ENCODE peak calls at places on chromosomes 13 and 19, in seven cellular contexts. One of them, this sample, is unnamed.

GRCh38 chr13:26896986-26897668 is 136.5 kb upstream of the GPR12 start:
- DNase-seq in globus pallidus: no peak
- DNase-seq in naive thymus-derived CD8-positive, alpha-beta T cell: no peak
- DNase-seq in nucleus accumbens: no peak
- DNase-seq in brain microvascular endothelial cell: no peak
- DNase-seq in aorta: no peak
- DNase-seq in C1 segment of cervical spinal cord: no peak
- DNase-seq in this sample: no peak

GRCh38 chr13:102198418-102199322 is 203.2 kb downstream of the FGF14 start:
- DNase-seq in globus pallidus: no peak
- DNase-seq in naive thymus-derived CD8-positive, alpha-beta T cell: no peak
- DNase-seq in nucleus accumbens: no peak
- DNase-seq in brain microvascular endothelial cell: no peak
- DNase-seq in aorta: no peak
- DNase-seq in C1 segment of cervical spinal cord: no peak
- DNase-seq in this sample: no peak

GRCh38 chr13:99258210-99258860 is at the start of gene GPR18:
- DNase-seq in globus pallidus: no peak
- DNase-seq in naive thymus-derived CD8-positive, alpha-beta T cell: no peak
- DNase-seq in nucleus accumbens: no peak
- DNase-seq in brain microvascular endothelial cell: no peak
- DNase-seq in aorta: no peak
- DNase-seq in C1 segment of cervical spinal cord: no peak
- DNase-seq in this sample: no peak

GRCh38 chr13:92158335-92158734 is 759.9 kb downstream of the GPC5 start:
- DNase-seq in globus pallidus: no peak
- DNase-seq in naive thymus-derived CD8-positive, alpha-beta T cell: no peak
- DNase-seq in nucleus accumbens: no peak
- DNase-seq in brain microvascular endothelial cell: peak
- DNase-seq in aorta: no peak
- DNase-seq in C1 segment of cervical spinal cord: no peak
- DNase-seq in this sample: no peak

GRCh38 chr13:89951341-89951740 is 1396.1 kb upstream of the MIR17HG start:
- DNase-seq in globus pallidus: no peak
- DNase-seq in naive thymus-derived CD8-positive, alpha-beta T cell: no peak
- DNase-seq in nucleus accumbens: no peak
- DNase-seq in brain microvascular endothelial cell: no peak
- DNase-seq in aorta: no peak
- DNase-seq in C1 segment of cervical spinal cord: no peak
- DNase-seq in this sample: no peak

GRCh38 chr19:15948223-15949058 is at the start of gene OR10H4:
- DNase-seq in globus pallidus: no peak
- DNase-seq in naive thymus-derived CD8-positive, alpha-beta T cell: no peak
- DNase-seq in nucleus accumbens: no peak
- DNase-seq in brain microvascular endothelial cell: no peak
- DNase-seq in aorta: no peak
- DNase-seq in C1 segment of cervical spinal cord: no peak
- DNase-seq in this sample: no peak

GRCh38 chr13:76820759-76821158 is 65.4 kb downstream of the KCTD12 start:
- DNase-seq in globus pallidus: no peak
- DNase-seq in naive thymus-derived CD8-positive, alpha-beta T cell: no peak
- DNase-seq in nucleus accumbens: no peak
- DNase-seq in brain microvascular endothelial cell: no peak
- DNase-seq in aorta: peak
- DNase-seq in C1 segment of cervical spinal cord: no peak
- DNase-seq in this sample: no peak

GRCh38 chr19:6802336-6803035 is 30.0 kb downstream of the VAV1 start:
- DNase-seq in globus pallidus: peak
- DNase-seq in naive thymus-derived CD8-positive, alpha-beta T cell: peak
- DNase-seq in nucleus accumbens: no peak
- DNase-seq in brain microvascular endothelial cell: no peak
- DNase-seq in aorta: peak
- DNase-seq in C1 segment of cervical spinal cord: peak
- DNase-seq in this sample: peak

GRCh38 chr13:99501952-99502310 is 659 bp downstream of the TM9SF2 start:
- DNase-seq in globus pallidus: peak
- DNase-seq in naive thymus-derived CD8-positive, alpha-beta T cell: no peak
- DNase-seq in nucleus accumbens: no peak
- DNase-seq in brain microvascular endothelial cell: peak
- DNase-seq in aorta: peak
- DNase-seq in C1 segment of cervical spinal cord: no peak
- DNase-seq in this sample: no peak

This sample was measured in upper lobe of right lung.